ENCODE peak calls at places on chromosomes 11 and 22, in five cellular contexts. S, Z, Q, R and C are unnamed samples.

GRCh38 chr11:45180158-45180887 is 33.9 kb downstream of the PRDM11 start:
- DNase-seq in S (no peak), Z (peak), Q (peak), R (no peak), C (peak)

GRCh38 chr11:16771350-16772140 is 33.1 kb downstream of the C11orf58 start:
- DNase-seq in S (no peak), Z (no peak), Q (no peak), R (no peak), C (no peak)

GRCh38 chr11:123580557-123581275 is 73.7 kb downstream of the SCN3B start:
- DNase-seq in S (no peak), Z (peak), Q (peak), R (peak), C (peak)

GRCh38 chr11:33722579-33723234 is 13.5 kb downstream of the CD59 start:
- DNase-seq in S (peak), Z (no peak), Q (peak), R (peak), C (no peak)

GRCh38 chr22:19639610-19640135 is 74.6 kb upstream of the SEPTIN5 start:
- DNase-seq in S (no peak), Z (no peak), Q (no peak), R (no peak), C (no peak)

GRCh38 chr22:48798281-48799226 is 1029.1 kb downstream of the BRD1 start:
- DNase-seq in S (no peak), Z (no peak), Q (no peak), R (no peak), C (no peak)

GRCh38 chr22:21936151-21936778 is 16.4 kb downstream of the PPM1F start:
- DNase-seq in S (no peak), Z (no peak), Q (no peak), R (peak), C (no peak)

GRCh38 chr22:45441158-45441557 is 27.7 kb downstream of the RIBC2 start:
- DNase-seq in S (peak), Z (peak), Q (peak), R (peak), C (peak)

GRCh38 chr11:116603783-116604323 is 168.9 kb downstream of the BUD13 start:
- DNase-seq in S (no peak), Z (no peak), Q (no peak), R (no peak), C (no peak)

GRCh38 chr11:118892515-118892914 is 8.8 kb downstream of the CXCR5 start:
- DNase-seq in S (no peak), Z (no peak), Q (no peak), R (no peak), C (no peak)

GRCh38 chr11:13065200-13065787 is 56.2 kb downstream of the RASSF10 start:
- DNase-seq in S (no peak), Z (no peak), Q (no peak), R (no peak), C (no peak)

GRCh38 chr22:46057762-46058420 is 80.9 kb upstream of the WNT7B start:
- DNase-seq in S (no peak), Z (no peak), Q (peak), R (peak), C (no peak)

GRCh38 chr11:17865765-17866428 is 131.3 kb downstream of the KCNC1 start:
- DNase-seq in S (no peak), Z (no peak), Q (no peak), R (peak), C (no peak)

GRCh38 chr11:134359646-134360045 is 27.9 kb downstream of the GLB1L2 start:
- DNase-seq in S (no peak), Z (no peak), Q (no peak), R (no peak), C (no peak)

GRCh38 chr11:111910637-111911562 is 670 bp downstream of the CRYAB start:
- DNase-seq in S (no peak), Z (no peak), Q (no peak), R (no peak), C (no peak)

GRCh38 chr22:44683237-44683636 is 18.8 kb upstream of the PRR5 start:
- DNase-seq in S (no peak), Z (no peak), Q (no peak), R (no peak), C (no peak)